ENCODE peak calls at places on chromosomes 3 and 15, in eight cellular contexts. S, A, O, P, J, I, M and H are unnamed samples.

GRCh38 chr15:96181873-96182301 is 148.6 kb upstream of the NR2F2 start:
- DNase-seq in M (peak; percentile 88), I (no peak), J (no peak), S (no peak), P (peak; percentile 95), O (peak; percentile 39), A (no peak), H (no peak)

GRCh38 chr3:34758630-34759261 is 880.6 kb upstream of the ARPP21 start:
- DNase-seq in M (no peak), P (no peak), S (no peak), O (no peak), J (no peak), A (no peak), I (no peak), H (no peak)

GRCh38 chr15:62066663-62067447 is at the start of gene C2CD4A:
- DNase-seq in M (peak; percentile 74), J (peak; percentile 48), S (peak; percentile 81), A (peak; percentile 75), O (no peak), I (peak; percentile 56), P (peak; percentile 73), H (peak; percentile 51)

GRCh38 chr3:4656059-4656458 is 162.9 kb downstream of the ITPR1 start:
- DNase-seq in P (peak; percentile 91), M (peak; percentile 81), A (peak; percentile 71), S (peak; percentile 51), O (no peak), J (no peak), I (no peak), H (no peak)

GRCh38 chr3:149575213-149575961 is 82.4 kb downstream of the WWTR1 start:
- DNase-seq in J (no peak), S (no peak), A (no peak), P (peak; percentile 83), M (peak; percentile 81), I (no peak), O (no peak), H (no peak)

GRCh38 chr3:13189639-13190375 is 116.6 kb upstream of the IQSEC1 start:
- DNase-seq in P (peak; percentile 37), I (peak; percentile 14), O (peak; percentile 3), S (no peak), J (no peak), M (no peak), A (no peak), H (no peak)

GRCh38 chr15:64911317-64912186 is at the start of gene ANKDD1A:
- DNase-seq in A (peak; percentile 76), I (peak; percentile 59), S (peak; percentile 98), M (peak; percentile 88), O (no peak), P (peak; percentile 78), J (peak; percentile 33), H (no peak)

GRCh38 chr3:22450785-22451400 is 699.9 kb upstream of the ZNF385D start:
- DNase-seq in M (no peak), I (no peak), O (no peak), S (no peak), P (peak; percentile 41), J (no peak), A (no peak), H (no peak)

GRCh38 chr15:70341566-70341965 is 243.8 kb upstream of the TLE3 start:
- DNase-seq in I (no peak), S (no peak), A (no peak), J (no peak), M (no peak), O (no peak), P (no peak), H (no peak)

GRCh38 chr3:129688310-129688895 is 81.9 kb upstream of the PLXND1 start:
- DNase-seq in A (peak; percentile 53), P (no peak), M (peak; percentile 73), S (peak; percentile 28), J (no peak), I (no peak), O (no peak), H (no peak)

GRCh38 chr3:174846055-174846454 is 13.1 kb upstream of the NAALADL2 start:
- DNase-seq in A (no peak), S (no peak), P (no peak), O (no peak), J (no peak), I (no peak), M (no peak), H (no peak)

GRCh38 chr3:189146842-189147241 is 24.9 kb upstream of the TPRG1 start:
- DNase-seq in J (no peak), I (no peak), S (no peak), A (no peak), M (no peak), P (no peak), O (no peak), H (no peak)

GRCh38 chr3:125632597-125632996 is 37.3 kb upstream of the OSBPL11 start:
- DNase-seq in J (no peak), I (no peak), M (no peak), A (no peak), P (no peak), S (no peak), O (no peak), H (peak; percentile 1)

GRCh38 chr15:56244237-56244810 is 645 bp upstream of the RFX7 start:
- DNase-seq in S (peak; percentile 80), I (peak; percentile 27), J (peak; percentile 21), M (peak; percentile 67), A (peak; percentile 53), O (no peak), P (peak; percentile 81), H (no peak)

GRCh38 chr15:78679089-78679511 is 38.1 kb upstream of the CHRNB4 start:
- DNase-seq in O (no peak), I (no peak), P (no peak), M (no peak), A (no peak), S (no peak), J (no peak), H (no peak)

GRCh38 chr15:70014860-70015490 is 82.7 kb downstream of the TLE3 start:
- DNase-seq in I (no peak), M (no peak), O (no peak), S (peak; percentile 90), A (no peak), J (peak; percentile 50), P (no peak), H (peak; percentile 46)